ENCODE peak calls at places on chromosomes 3 and 15, in eight cellular contexts. P is HuH-7, K is D341Med, G is stomach, F is T-helper 1 cell, S is breast epithelium, Y is NCI-H1105, T is A172. Z is an unnamed sample.

GRCh38 chr3:191627064-191627463 is 166.1 kb downstream of the PYDC2 start:
- DNase-seq in P (no peak), K (no peak), G (no peak), F (no peak), S (no peak), Y (no peak), T (no peak), Z (no peak)

GRCh38 chr3:66504761-66505641 is 4.2 kb upstream of the LRIG1 start:
- DNase-seq in P (no peak), K (no peak), G (no peak), F (no peak), S (no peak), Y (no peak), T (no peak), Z (no peak)

GRCh38 chr3:147616998-147617619 is 207.9 kb downstream of the ZIC1 start:
- DNase-seq in P (no peak), K (no peak), G (no peak), F (no peak), S (no peak), Y (peak; percentile 65), T (peak; percentile 23), Z (no peak)

GRCh38 chr3:149314807-149315578 is 18.4 kb downstream of the TM4SF18 start:
- DNase-seq in P (no peak), K (no peak), G (no peak), F (no peak), S (no peak), Y (no peak), T (peak; percentile 76), Z (peak; percentile 23)

GRCh38 chr3:33318709-33319380 is 41.6 kb downstream of the FBXL2 start:
- DNase-seq in P (no peak), K (no peak), G (no peak), F (no peak), S (no peak), Y (no peak), T (no peak), Z (no peak)

GRCh38 chr15:71223516-71223915 is 108.2 kb downstream of the THSD4 start:
- DNase-seq in P (no peak), K (no peak), G (no peak), F (no peak), S (no peak), Y (no peak), T (no peak), Z (no peak)

GRCh38 chr3:53694648-53695356 is 151.4 kb downstream of the CHDH start:
- DNase-seq in P (no peak), K (no peak), G (peak; percentile 3), F (no peak), S (no peak), Y (no peak), T (no peak), Z (no peak)

GRCh38 chr3:9147215-9147895 is 102.1 kb downstream of the SRGAP3 start:
- DNase-seq in P (no peak), K (no peak), G (no peak), F (no peak), S (no peak), Y (no peak), T (peak; percentile 47), Z (peak; percentile 5)

GRCh38 chr3:170997966-170998913 is 28.3 kb downstream of the SLC2A2 start:
- DNase-seq in P (no peak), K (no peak), G (no peak), F (no peak), S (no peak), Y (no peak), T (no peak), Z (peak; percentile 59)